ENCODE peak calls at places on chromosome 21, in six cellular contexts. F is sigmoid colon, R is upper lobe of left lung, G is spleen, W is K562, J is esophagus muscularis mucosa. Q is an unnamed sample.

GRCh38 chr21:28447453-28447852 is 545.2 kb downstream of the LTN1 start:
- DNase-seq in W (no peak), J (no peak), R (no peak), G (no peak), F (no peak), Q (no peak)

GRCh38 chr21:35478096-35479080 is 429.3 kb upstream of the RUNX1 start:
- DNase-seq in F (no peak), J (no peak), G (no peak), W (no peak), R (no peak), Q (no peak)

GRCh38 chr21:27190601-27191000 is 223.7 kb upstream of the ADAMTS5 start:
- DNase-seq in G (no peak), J (no peak), R (no peak), F (no peak), W (no peak), Q (no peak)

GRCh38 chr21:36441715-36442114 is 38.2 kb downstream of the CLDN14 start:
- DNase-seq in F (no peak), R (no peak), G (no peak), J (no peak), W (peak; percentile 22), Q (no peak)

GRCh38 chr21:32690085-32690484 is 37.7 kb downstream of the SYNJ1 start:
- DNase-seq in J (no peak), G (no peak), F (no peak), R (no peak), W (no peak), Q (no peak)

GRCh38 chr21:35145626-35146236 is 96.6 kb upstream of the RUNX1 start:
- DNase-seq in R (no peak), F (no peak), G (no peak), W (no peak), J (peak; percentile 24), Q (no peak)

GRCh38 chr21:36478941-36479340 is 981 bp downstream of the CLDN14 start:
- DNase-seq in G (peak; percentile 39), R (no peak), J (no peak), F (no peak), W (no peak), Q (peak; percentile 48)

GRCh38 chr21:31159808-31160207 is 121.5 kb upstream of the KRTAP19-8 start:
- DNase-seq in F (no peak), G (no peak), R (no peak), W (no peak), J (no peak), Q (no peak)

GRCh38 chr21:38170283-38170682 is 86.5 kb upstream of the KCNJ15 start:
- DNase-seq in R (no peak), W (peak; percentile 16), G (no peak), J (no peak), F (no peak), Q (peak; percentile 66)

GRCh38 chr21:36073181-36073580 is 3.4 kb downstream of the CBR1 start:
- DNase-seq in R (no peak), F (no peak), G (no peak), J (no peak), W (no peak), Q (no peak)

GRCh38 chr21:33286600-33287456 is 20.7 kb downstream of the IL10RB start:
- DNase-seq in W (no peak), R (no peak), J (no peak), G (no peak), F (no peak), Q (peak; percentile 75)

GRCh38 chr21:35164971-35165483 is 115.9 kb upstream of the RUNX1 start:
- DNase-seq in W (no peak), G (no peak), F (no peak), R (no peak), J (no peak), Q (no peak)

GRCh38 chr21:22795644-22796043 is 1797.4 kb downstream of the NCAM2 start:
- DNase-seq in W (no peak), F (no peak), G (no peak), R (no peak), J (no peak), Q (no peak)

GRCh38 chr21:46005081-46005480 is 23.5 kb downstream of the COL6A1 start:
- DNase-seq in W (no peak), G (no peak), J (no peak), R (peak; percentile 48), F (peak; percentile 69), Q (no peak)
- TF ChIP-seq CTCF in W (no peak), G (no peak), J (no peak), R (no peak), F (no peak), Q (no peak)

DNA sequence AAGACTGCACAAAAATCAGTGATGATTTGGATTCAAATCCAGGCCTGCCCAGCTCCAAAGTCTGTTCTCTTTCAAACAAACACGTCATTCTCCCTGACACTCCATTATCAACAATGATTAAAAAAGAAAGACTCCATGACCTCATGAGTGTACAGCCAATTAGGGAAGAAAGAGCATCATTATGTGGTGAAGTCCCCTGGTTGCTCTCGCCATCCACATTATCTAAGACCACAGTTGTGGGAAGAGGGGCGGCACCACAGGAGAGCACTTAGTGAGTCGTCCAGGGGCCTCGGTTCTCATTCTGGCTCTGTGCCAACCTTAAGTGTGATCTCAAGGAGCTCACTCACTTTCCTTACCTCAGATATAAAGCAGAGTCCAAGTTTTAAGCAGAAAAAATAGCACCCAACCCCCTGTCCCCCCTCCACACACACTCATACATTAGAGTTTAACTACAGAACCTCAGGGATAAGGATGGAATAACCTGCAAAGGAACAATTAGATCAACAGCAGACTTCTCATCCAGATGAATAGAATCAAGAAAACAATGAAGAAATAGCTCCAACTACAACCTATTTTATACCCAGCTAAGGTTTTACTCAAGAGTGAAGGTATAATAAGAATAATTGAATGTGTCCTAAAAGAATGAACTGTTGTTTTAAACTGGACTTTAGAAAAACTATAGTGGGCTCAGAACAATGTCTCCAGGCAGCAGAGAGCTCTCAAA is 47.8 kb downstream of the COL6A1 start:
- DNase-seq in W (no peak), R (no peak), G (no peak), F (peak; percentile 75), J (no peak), Q (no peak)
- TF ChIP-seq POLR2AphosphoS5 in W (no peak), R (no peak), G (no peak), F (peak; percentile 74), J (no peak), Q (no peak)

DNA sequence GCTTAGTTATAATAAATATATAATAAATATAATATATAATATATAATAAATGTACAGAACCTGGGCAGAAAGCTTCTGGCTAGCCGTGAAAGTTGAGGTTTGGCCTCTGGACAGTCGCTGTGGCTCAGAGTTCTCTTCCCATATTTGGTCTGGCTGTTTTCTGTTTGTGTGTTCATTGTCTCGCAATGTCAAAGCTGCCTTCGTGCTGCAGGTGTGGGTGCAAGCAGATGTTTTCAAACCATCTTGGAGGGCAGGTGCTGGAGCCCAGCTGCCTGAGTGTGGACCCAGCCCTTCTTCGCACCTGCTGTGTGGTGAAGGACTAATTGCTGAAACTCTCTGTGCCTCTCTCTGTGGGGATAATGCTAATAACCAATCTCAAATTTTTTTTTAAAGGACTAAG is 3.6 kb upstream of the CSTB start:
- DNase-seq in F (no peak), R (no peak), J (no peak), W (no peak), G (no peak), Q (no peak)
- TF ChIP-seq POLR2A in F (no peak), R (no peak), J (no peak), W (no peak), G (no peak), Q (no peak)

DNA sequence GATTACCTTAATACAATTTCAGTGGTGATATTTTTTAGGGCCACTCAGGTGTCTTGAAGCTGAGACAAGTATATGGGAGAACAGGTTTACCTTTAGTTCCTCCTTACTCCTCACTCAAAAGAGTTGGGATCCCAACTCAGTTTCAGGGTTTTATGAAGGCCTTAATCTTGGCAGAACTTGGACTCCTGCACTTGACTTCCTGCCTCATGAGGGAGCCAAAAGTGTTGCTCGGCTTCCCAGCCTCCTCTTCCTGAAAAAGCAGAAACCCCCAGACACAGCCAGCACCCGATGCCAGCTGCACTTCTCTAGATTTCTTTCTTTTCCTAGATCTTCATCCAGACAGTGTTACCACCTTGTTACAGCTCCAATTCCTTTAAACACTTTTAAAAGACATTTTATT is 70.8 kb upstream of the TMPRSS2 start:
- DNase-seq in J (no peak), W (no peak), F (no peak), G (no peak), R (no peak), Q (no peak)
- TF ChIP-seq CTCF in J (no peak), W (no peak), F (no peak), G (no peak), R (no peak), Q (no peak)

GRCh38 chr21:15586752-15587436 is 142.9 kb upstream of the USP25 start:
- DNase-seq in F (no peak), W (no peak), J (no peak), R (no peak), G (no peak), Q (no peak)
- TF ChIP-seq POLR2AphosphoS5 in F (no peak), W (no peak), J (no peak), R (no peak), G (no peak), Q (no peak)

GRCh38 chr21:44329971-44330681 is 9.1 kb downstream of the CFAP410 start:
- DNase-seq in G (no peak), R (peak; percentile 86), J (no peak), W (no peak), F (no peak), Q (no peak)

GRCh38 chr21:44326716-44327602 is 12.2 kb downstream of the CFAP410 start:
- DNase-seq in G (no peak), F (no peak), W (no peak), R (peak; percentile 74), J (no peak), Q (no peak)

GRCh38 chr21:44327603-44327974 is 11.6 kb downstream of the CFAP410 start:
- DNase-seq in R (peak; percentile 52), F (no peak), W (no peak), J (no peak), G (no peak), Q (no peak)

GRCh38 chr21:44329086-44329889 is 9.9 kb downstream of the CFAP410 start:
- DNase-seq in J (no peak), G (no peak), F (no peak), R (peak; percentile 73), W (no peak), Q (no peak)

GRCh38 chr21:44328242-44328895 is 10.8 kb downstream of the CFAP410 start:
- DNase-seq in W (no peak), F (no peak), G (no peak), R (peak; percentile 65), J (no peak), Q (no peak)
- TF ChIP-seq POLR2A in W (peak; percentile 27), F (no peak), G (no peak), R (no peak), J (no peak), Q (no peak)

GRCh38 chr21:44700101-44701022 is 3.4 kb downstream of the KRTAP10-12 start:
- DNase-seq in R (no peak), W (no peak), J (peak; percentile 86), F (no peak), G (no peak), Q (no peak)
- TF ChIP-seq CTCF in R (no peak), W (no peak), J (no peak), F (no peak), G (no peak), Q (no peak)

DNA sequence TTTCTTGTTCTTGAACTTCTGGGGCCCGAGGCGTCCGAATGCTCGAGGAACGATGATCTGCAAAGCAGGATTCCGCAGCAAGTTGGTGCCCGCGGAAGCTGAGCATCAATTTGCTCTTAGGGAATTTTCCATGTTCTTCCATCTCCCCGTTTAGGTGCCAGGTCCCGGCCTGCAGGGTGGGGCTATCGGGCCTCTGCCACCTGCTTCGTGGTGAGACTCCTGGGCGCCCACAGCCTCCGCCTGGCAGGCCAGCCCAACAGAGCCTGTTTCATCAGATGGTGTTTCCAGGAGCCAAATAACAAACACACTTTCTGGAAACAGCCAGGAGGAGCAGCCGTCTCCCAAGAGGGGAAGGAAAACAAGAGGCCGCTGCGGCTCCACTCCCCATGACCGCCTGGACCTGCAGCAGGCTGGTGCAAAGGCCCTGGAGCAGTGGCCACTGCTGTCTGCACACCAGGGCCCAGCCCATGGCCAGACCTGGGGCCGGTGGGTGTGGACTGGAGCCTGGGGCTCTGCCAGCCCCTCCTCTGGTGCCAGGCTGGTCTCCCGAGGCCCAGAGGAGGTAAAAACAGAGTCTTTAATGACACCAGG is 54.8 kb downstream of the SLX9 start:
- DNase-seq in W (no peak), G (peak; percentile 68), F (peak; percentile 87), R (peak; percentile 60), J (no peak), Q (no peak)
- TF ChIP-seq POLR2AphosphoS5 in W (no peak), G (no peak), F (no peak), R (no peak), J (peak; percentile 57), Q (no peak)